ENCODE peak calls at places on chromosomes 3 and 15, in five cellular contexts. C, E, P, K and Z are unnamed samples.

GRCh38 chr3:20066079-20066478 is 25.8 kb downstream of the KAT2B start:
- DNase-seq in P (no peak), C (no peak), K (no peak), E (no peak), Z (no peak)

GRCh38 chr3:24351779-24352469 is 142.7 kb downstream of the THRB start:
- DNase-seq in C (no peak), E (no peak), P (no peak), K (no peak), Z (no peak)

GRCh38 chr15:31375772-31376171 is 49.1 kb downstream of the KLF13 start:
- DNase-seq in P (no peak), E (no peak), C (peak), K (no peak), Z (no peak)

GRCh38 chr15:72197460-72198409 is at the start of gene GRAMD2A:
- DNase-seq in P (peak), K (no peak), E (no peak), C (peak), Z (no peak)

GRCh38 chr15:81033508-81033907 is 32.8 kb downstream of the TLNRD1 start:
- DNase-seq in C (no peak), K (no peak), E (no peak), P (no peak), Z (no peak)

GRCh38 chr15:22231603-22232002 is 151.3 kb downstream of the OR4M2 start:
- DNase-seq in P (no peak), K (no peak), E (no peak), C (no peak), Z (no peak)

GRCh38 chr3:50299929-50300680 is 900 bp upstream of the HYAL3 start:
- DNase-seq in K (no peak), E (no peak), C (no peak), P (peak), Z (no peak)

GRCh38 chr3:79056498-79056897 is 711.3 kb downstream of the ROBO1 start:
- DNase-seq in C (no peak), P (no peak), K (no peak), E (no peak), Z (no peak)

GRCh38 chr3:71310595-71311319 is 272.8 kb downstream of the FOXP1 start:
- DNase-seq in P (peak), C (no peak), K (peak), E (no peak), Z (no peak)

GRCh38 chr3:189988322-189988721 is 132.4 kb downstream of the P3H2 start:
- DNase-seq in E (no peak), K (no peak), P (no peak), C (no peak), Z (no peak)

GRCh38 chr3:72960812-72961518 is 35.6 kb upstream of the PPP4R2 start:
- DNase-seq in C (no peak), K (no peak), P (no peak), E (no peak), Z (peak)

GRCh38 chr15:75578206-75578947 is 738 bp downstream of the PTPN9 start:
- DNase-seq in K (peak), P (peak), C (peak), E (no peak), Z (no peak)

GRCh38 chr15:29348308-29348914 is 78.8 kb upstream of the NSMCE3 start:
- DNase-seq in P (no peak), E (no peak), C (no peak), K (no peak), Z (no peak)

GRCh38 chr3:186502942-186503712 is 41.1 kb downstream of the CRYGS start:
- DNase-seq in K (no peak), P (no peak), E (no peak), C (no peak), Z (no peak)

GRCh38 chr3:12287727-12288465 is 974 bp upstream of the PPARG start:
- DNase-seq in E (no peak), C (peak), K (peak), P (no peak), Z (no peak)

GRCh38 chr3:156792945-156793344 is 33.2 kb upstream of the LEKR1 start:
- DNase-seq in C (no peak), K (no peak), E (no peak), P (no peak), Z (no peak)

GRCh38 chr3:189233225-189233858 is 61.6 kb downstream of the TPRG1 start:
- DNase-seq in K (peak), E (peak), P (peak), C (no peak), Z (no peak)

GRCh38 chr15:68801572-68802148 is 19.0 kb downstream of the ANP32A start:
- DNase-seq in K (no peak), C (no peak), P (no peak), E (no peak), Z (no peak)

GRCh38 chr3:55896155-55896554 is 409.0 kb upstream of the WNT5A start:
- DNase-seq in C (no peak), K (no peak), P (no peak), E (no peak), Z (no peak)

GRCh38 chr3:55894605-55895004 is 407.5 kb upstream of the WNT5A start:
- DNase-seq in P (no peak), C (no peak), E (no peak), K (no peak), Z (no peak)

GRCh38 chr3:55893045-55893664 is 406.0 kb upstream of the WNT5A start:
- DNase-seq in C (no peak), K (no peak), E (no peak), P (no peak), Z (no peak)

GRCh38 chr3:55899887-55900286 is 412.8 kb upstream of the WNT5A start:
- DNase-seq in C (no peak), E (no peak), P (peak), K (peak), Z (no peak)

GRCh38 chr3:55897573-55898224 is 410.6 kb upstream of the WNT5A start:
- DNase-seq in K (peak), P (peak), E (no peak), C (no peak), Z (no peak)
- TF ChIP-seq CTCF in K (peak), P (peak), E (peak), C (no peak), Z (no peak)

GRCh38 chr3:112739252-112739945 is 98.5 kb upstream of the CCDC80 start:
- DNase-seq in P (no peak), K (no peak), C (no peak), E (no peak), Z (no peak)
- TF ChIP-seq CTCF in P (peak), K (no peak), C (no peak), E (no peak), Z (no peak)

GRCh38 chr3:136237961-136238649 is 12.0 kb upstream of the PCCB start:
- DNase-seq in P (no peak), K (no peak), E (no peak), C (no peak), Z (no peak)
- TF ChIP-seq CTCF in P (no peak), K (no peak), E (no peak), C (no peak), Z (no peak)

DNA sequence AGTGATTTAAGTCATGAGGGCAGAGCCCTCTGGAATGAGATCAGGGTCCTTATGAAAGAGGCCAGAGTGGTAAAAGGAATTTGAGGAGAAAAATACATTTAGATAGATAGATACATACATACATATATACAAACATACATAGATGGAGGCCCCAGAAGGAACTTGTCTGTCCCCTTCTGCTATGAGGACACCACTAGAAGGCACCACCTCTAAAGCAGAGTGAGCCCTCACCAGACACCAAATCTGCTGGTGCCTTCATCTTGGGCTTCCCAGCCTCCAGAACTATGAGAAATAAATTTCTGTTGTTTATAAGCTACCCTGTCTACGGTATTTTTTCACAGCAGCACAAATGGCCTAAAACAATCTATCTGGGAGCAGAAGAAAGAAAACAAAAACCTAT is 7.9 kb downstream of the TBC1D2B start:
- DNase-seq in E (no peak), K (no peak), C (no peak), P (no peak), Z (no peak)
- TF ChIP-seq CTCF in E (peak), K (no peak), C (no peak), P (no peak), Z (no peak)